ENCODE peak calls at places on chromosomes 12 and 14, in seven cellular contexts. U is CMK, D is T-helper 9 cell, N is AG04449, K is HTR-8/SVneo, F is ureter, H is AG04450. C is an unnamed sample.

GRCh38 chr12:22935501-22935900 is 310.5 kb downstream of the ETNK1 start:
- DNase-seq in U (no peak), D (no peak), N (no peak), K (no peak), F (no peak), H (no peak), C (no peak)

GRCh38 chr14:56659964-56660551 is 80.5 kb downstream of the TMEM260 start:
- DNase-seq in U (peak), D (no peak), N (peak), K (peak), F (no peak), H (peak), C (peak)

GRCh38 chr14:78405071-78405856 is 235.1 kb downstream of the NRXN3 start:
- DNase-seq in U (no peak), D (no peak), N (no peak), K (no peak), F (no peak), H (no peak), C (no peak)

GRCh38 chr14:105945891-105946290 is 419.5 kb downstream of the TMEM121 start:
- DNase-seq in U (no peak), D (no peak), N (no peak), K (no peak), F (peak), H (no peak), C (no peak)

GRCh38 chr12:24573621-24574020 is 375.3 kb downstream of the BCAT1 start:
- DNase-seq in U (no peak), D (no peak), N (no peak), K (no peak), F (no peak), H (no peak), C (no peak)

GRCh38 chr12:127300753-127301152 is 966.2 kb upstream of the TMEM132C start:
- DNase-seq in U (no peak), D (no peak), N (no peak), K (no peak), F (no peak), H (no peak), C (no peak)

GRCh38 chr14:106210650-106211049 is 684.3 kb downstream of the TMEM121 start:
- DNase-seq in U (no peak), D (no peak), N (no peak), K (no peak), F (no peak), H (no peak), C (no peak)

GRCh38 chr14:37447883-37448391 is 147.1 kb downstream of the FOXA1 start:
- DNase-seq in U (no peak), D (no peak), N (no peak), K (no peak), F (no peak), H (no peak), C (no peak)

GRCh38 chr12:44930972-44931600 is 55.0 kb upstream of the NELL2 start:
- DNase-seq in U (no peak), D (no peak), N (peak), K (peak), F (no peak), H (peak), C (peak)

GRCh38 chr12:27367078-27367477 is 34.4 kb downstream of the BMAL2 start:
- DNase-seq in U (no peak), D (no peak), N (no peak), K (no peak), F (no peak), H (no peak), C (no peak)

GRCh38 chr14:104900639-104901512 is 23.8 kb upstream of the PLD4 start:
- DNase-seq in U (no peak), D (no peak), N (no peak), K (no peak), F (no peak), H (no peak), C (no peak)

GRCh38 chr12:16238661-16239060 is 38.8 kb downstream of the SLC15A5 start:
- DNase-seq in U (no peak), D (no peak), N (no peak), K (no peak), F (no peak), H (no peak), C (no peak)

GRCh38 chr14:32330356-32331226 is 1.5 kb downstream of the AKAP6 start:
- DNase-seq in U (no peak), D (no peak), N (no peak), K (no peak), F (no peak), H (no peak), C (no peak)

GRCh38 chr12:100473716-100474150 is at the start of gene NR1H4:
- DNase-seq in U (no peak), D (no peak), N (no peak), K (peak), F (no peak), H (peak), C (no peak)

GRCh38 chr14:23430733-23431105 is 4.7 kb downstream of the MYH7 start:
- DNase-seq in U (no peak), D (no peak), N (no peak), K (peak), F (no peak), H (no peak), C (no peak)

GRCh38 chr12:58364389-58365086 is 423.2 kb downstream of the ATP23 start:
- DNase-seq in U (no peak), D (no peak), N (peak), K (peak), F (no peak), H (peak), C (no peak)

GRCh38 chr14:62015945-62016344 is 253.7 kb downstream of the SNAPC1 start:
- DNase-seq in U (no peak), D (no peak), N (peak), K (no peak), F (no peak), H (no peak), C (no peak)

GRCh38 chr14:103928011-103928890 is at the start of gene TDRD9:
- DNase-seq in U (no peak), D (no peak), N (no peak), K (no peak), F (peak), H (no peak), C (no peak)

GRCh38 chr14:61934385-61934784 is 172.2 kb downstream of the SNAPC1 start:
- DNase-seq in U (no peak), D (no peak), N (peak), K (peak), F (no peak), H (peak), C (no peak)

GRCh38 chr14:100062602-100063001 is 2.6 kb upstream of the EVL start:
- DNase-seq in U (no peak), D (no peak), N (no peak), K (no peak), F (no peak), H (no peak), C (no peak)

GRCh38 chr14:39229222-39229543 is 4.5 kb upstream of the MIA2 start:
- DNase-seq in U (no peak), D (peak), N (peak), K (no peak), F (no peak), H (no peak), C (no peak)

GRCh38 chr12:106945261-106945851 is 10.4 kb upstream of the TMEM263 start:
- DNase-seq in U (no peak), D (no peak), N (no peak), K (no peak), F (no peak), H (no peak), C (no peak)

GRCh38 chr12:27428466-27428865 is 18.1 kb upstream of the SMCO2 start:
- DNase-seq in U (no peak), D (no peak), N (no peak), K (no peak), F (no peak), H (no peak), C (no peak)

GRCh38 chr14:79549515-79549914 is 661.8 kb downstream of the DIO2 start:
- DNase-seq in U (no peak), D (no peak), N (no peak), K (no peak), F (no peak), H (no peak), C (no peak)

C was measured in GF-D8.